ENCODE peak calls at places on chromosomes 3 and 15, in four cellular contexts. B, I, U and M are unnamed samples.

GRCh38 chr3:49276475-49277356 is at the start of gene C3orf62:
- DNase-seq in I (peak; percentile 13), U (peak; percentile 84), B (peak; percentile 54), M (no peak)

GRCh38 chr3:171162986-171163723 is 136.6 kb upstream of the SLC2A2 start:
- DNase-seq in U (no peak), I (no peak), B (no peak), M (no peak)

GRCh38 chr3:170054204-170054603 is 16.4 kb downstream of the GPR160 start:
- DNase-seq in U (no peak), B (no peak), I (peak; percentile 23), M (no peak)

GRCh38 chr3:123431007-123431657 is 17.8 kb downstream of the ADCY5 start:
- DNase-seq in U (no peak), B (no peak), I (no peak), M (no peak)

GRCh38 chr3:46299608-46300460 is 54.1 kb upstream of the CCR2 start:
- DNase-seq in U (no peak), I (peak; percentile 39), B (peak; percentile 12), M (peak; percentile 52)

GRCh38 chr15:25801586-25802284 is 61.4 kb downstream of the ATP10A start:
- DNase-seq in I (no peak), B (no peak), U (peak; percentile 7), M (no peak)

GRCh38 chr3:5198986-5199731 is 11.7 kb downstream of the EDEM1 start:
- DNase-seq in B (no peak), I (no peak), U (no peak), M (no peak)

GRCh38 chr3:15241341-15241740 is 35.3 kb downstream of the CAPN7 start:
- DNase-seq in B (no peak), I (peak; percentile 61), U (peak; percentile 74), M (peak; percentile 23)

GRCh38 chr3:113439576-113439975 is 1.7 kb downstream of the CFAP44 start:
- DNase-seq in B (peak; percentile 23), I (no peak), U (no peak), M (no peak)

GRCh38 chr15:101490408-101490891 is 943 bp upstream of the PCSK6 start:
- DNase-seq in I (no peak), U (no peak), B (no peak), M (no peak)

GRCh38 chr3:192033246-192033645 is 572.3 kb downstream of the PYDC2 start:
- DNase-seq in I (no peak), B (no peak), U (no peak), M (no peak)

GRCh38 chr3:177711637-177712036 is 514.4 kb upstream of the TBL1XR1 start:
- DNase-seq in B (no peak), U (no peak), I (no peak), M (no peak)

GRCh38 chr3:115052906-115053305 is 94.2 kb downstream of the ZBTB20 start:
- DNase-seq in B (no peak), I (no peak), U (no peak), M (no peak)

GRCh38 chr3:128285042-128285924 is 132.0 kb downstream of the EEFSEC start:
- DNase-seq in I (no peak), U (no peak), B (no peak), M (no peak)

GRCh38 chr15:52241489-52241888 is 50.3 kb upstream of the GNB5 start:
- DNase-seq in B (no peak), I (peak; percentile 46), U (no peak), M (peak; percentile 63)

GRCh38 chr15:28919201-28919627 is 33.4 kb downstream of the APBA2 start:
- DNase-seq in I (no peak), B (no peak), U (no peak), M (no peak)

GRCh38 chr15:45980376-45980775 is 345.5 kb downstream of the SQOR start:
- DNase-seq in U (no peak), I (no peak), B (no peak), M (no peak)

GRCh38 chr15:88071141-88071540 is 185.4 kb downstream of the NTRK3 start:
- DNase-seq in U (peak; percentile 72), I (no peak), B (no peak), M (no peak)

GRCh38 chr3:100169186-100169585 is 54.9 kb upstream of the FILIP1L start:
- DNase-seq in I (no peak), U (peak; percentile 65), B (no peak), M (no peak)

GRCh38 chr3:86793786-86794185 is 197.2 kb downstream of the VGLL3 start:
- DNase-seq in I (no peak), U (no peak), B (peak; percentile 86), M (no peak)

GRCh38 chr15:90989040-90989768 is 5.1 kb downstream of the PRC1 start:
- DNase-seq in I (no peak), U (no peak), B (no peak), M (no peak)

GRCh38 chr3:71582612-71583568 is 638 bp downstream of the FOXP1 start:
- DNase-seq in U (peak; percentile 36), B (peak; percentile 51), I (peak; percentile 87), M (peak; percentile 28)

GRCh38 chr3:126988451-126989021 is 5.6 kb downstream of the PLXNA1 start:
- DNase-seq in B (no peak), U (no peak), I (no peak), M (no peak)

GRCh38 chr15:29570931-29571727 is 251.1 kb downstream of the TJP1 start:
- DNase-seq in U (peak; percentile 63), I (no peak), B (peak; percentile 27), M (no peak)

GRCh38 chr3:164526250-164526649 is 552.0 kb downstream of the SI start:
- DNase-seq in B (no peak), I (no peak), U (no peak), M (no peak)

GRCh38 chr3:108338901-108339545 is 42.7 kb downstream of the HHLA2 start:
- DNase-seq in U (no peak), I (no peak), B (no peak), M (no peak)

GRCh38 chr15:62770752-62771151 is 271.8 kb upstream of the TPM1 start:
- DNase-seq in I (no peak), U (no peak), B (peak; percentile 87), M (no peak)

GRCh38 chr15:100890850-100891249 is 11.2 kb downstream of the ALDH1A3 start:
- DNase-seq in U (no peak), I (no peak), B (no peak), M (no peak)

GRCh38 chr3:120440762-120441161 is 10.0 kb downstream of the FSTL1 start:
- DNase-seq in B (no peak), I (no peak), U (no peak), M (no peak)

GRCh38 chr3:96863129-96863740 is 48.8 kb downstream of the EPHA6 start:
- DNase-seq in B (peak; percentile 8), I (peak; percentile 24), U (peak; percentile 70), M (peak; percentile 41)

GRCh38 chr3:7576506-7576905 is 715.6 kb downstream of the GRM7 start:
- DNase-seq in U (no peak), I (no peak), B (no peak), M (no peak)